ENCODE peak calls at places on chromosomes 16 and 17, in five cellular contexts. One of them, this sample, is unnamed.

GRCh38 chr16:57807968-57808528 is 5.8 kb upstream of the KIFC3 start:
- DNase-seq in activated CD4-positive, alpha-beta T cell treated with anti-CD3 and anti-CD28 coated beads, Interleukin-2, amount 50 U/mL, for 1 hour: peak
- DNase-seq in stimulated activated CD4-positive, alpha-beta T cell treated with anti-CD3 and anti-CD28 coated beads, Interleukin-2, amount 100 ng/mL, for 48 hours: peak
- DNase-seq in HEK293T: peak
- DNase-seq in fibroblast of mammary gland: peak
- DNase-seq in this sample: peak

GRCh38 chr17:6104956-6105355 is 34.8 kb downstream of the WSCD1 start:
- DNase-seq in stimulated activated CD4-positive, alpha-beta T cell treated with anti-CD3 and anti-CD28 coated beads, Interleukin-2, amount 100 ng/mL, for 48 hours: no peak
- DNase-seq in HEK293T: no peak
- DNase-seq in fibroblast of mammary gland: no peak
- DNase-seq in activated CD4-positive, alpha-beta T cell treated with anti-CD3 and anti-CD28 coated beads, Interleukin-2, amount 50 U/mL, for 1 hour: no peak
- DNase-seq in this sample: no peak

GRCh38 chr17:56653877-56654276 is 60.4 kb downstream of the NOG start:
- DNase-seq in activated CD4-positive, alpha-beta T cell treated with anti-CD3 and anti-CD28 coated beads, Interleukin-2, amount 50 U/mL, for 1 hour: peak
- DNase-seq in fibroblast of mammary gland: peak
- DNase-seq in HEK293T: peak
- DNase-seq in stimulated activated CD4-positive, alpha-beta T cell treated with anti-CD3 and anti-CD28 coated beads, Interleukin-2, amount 100 ng/mL, for 48 hours: peak
- DNase-seq in this sample: peak

GRCh38 chr16:30997887-30998711 is 12.3 kb downstream of the STX1B start:
- DNase-seq in HEK293T: no peak
- DNase-seq in fibroblast of mammary gland: peak
- DNase-seq in stimulated activated CD4-positive, alpha-beta T cell treated with anti-CD3 and anti-CD28 coated beads, Interleukin-2, amount 100 ng/mL, for 48 hours: no peak
- DNase-seq in activated CD4-positive, alpha-beta T cell treated with anti-CD3 and anti-CD28 coated beads, Interleukin-2, amount 50 U/mL, for 1 hour: no peak
- DNase-seq in this sample: no peak

GRCh38 chr17:30594223-30594952 is 117.2 kb downstream of the GOSR1 start:
- DNase-seq in activated CD4-positive, alpha-beta T cell treated with anti-CD3 and anti-CD28 coated beads, Interleukin-2, amount 50 U/mL, for 1 hour: no peak
- DNase-seq in fibroblast of mammary gland: no peak
- DNase-seq in stimulated activated CD4-positive, alpha-beta T cell treated with anti-CD3 and anti-CD28 coated beads, Interleukin-2, amount 100 ng/mL, for 48 hours: no peak
- DNase-seq in HEK293T: no peak
- DNase-seq in this sample: no peak

GRCh38 chr17:64773836-64774761 is 112.0 kb upstream of the SMURF2 start:
- DNase-seq in fibroblast of mammary gland: peak
- DNase-seq in activated CD4-positive, alpha-beta T cell treated with anti-CD3 and anti-CD28 coated beads, Interleukin-2, amount 50 U/mL, for 1 hour: no peak
- DNase-seq in stimulated activated CD4-positive, alpha-beta T cell treated with anti-CD3 and anti-CD28 coated beads, Interleukin-2, amount 100 ng/mL, for 48 hours: no peak
- DNase-seq in HEK293T: peak
- DNase-seq in this sample: peak

GRCh38 chr17:17072546-17072945 is 30.3 kb downstream of the MPRIP start:
- DNase-seq in stimulated activated CD4-positive, alpha-beta T cell treated with anti-CD3 and anti-CD28 coated beads, Interleukin-2, amount 100 ng/mL, for 48 hours: no peak
- DNase-seq in HEK293T: no peak
- DNase-seq in fibroblast of mammary gland: no peak
- DNase-seq in activated CD4-positive, alpha-beta T cell treated with anti-CD3 and anti-CD28 coated beads, Interleukin-2, amount 50 U/mL, for 1 hour: no peak
- DNase-seq in this sample: no peak

GRCh38 chr17:73205326-73205980 is 12.6 kb downstream of the COG1 start:
- DNase-seq in activated CD4-positive, alpha-beta T cell treated with anti-CD3 and anti-CD28 coated beads, Interleukin-2, amount 50 U/mL, for 1 hour: no peak
- DNase-seq in HEK293T: no peak
- DNase-seq in fibroblast of mammary gland: no peak
- DNase-seq in stimulated activated CD4-positive, alpha-beta T cell treated with anti-CD3 and anti-CD28 coated beads, Interleukin-2, amount 100 ng/mL, for 48 hours: no peak
- DNase-seq in this sample: no peak

GRCh38 chr17:57391857-57392256 is 135.5 kb downstream of the MSI2 start:
- DNase-seq in activated CD4-positive, alpha-beta T cell treated with anti-CD3 and anti-CD28 coated beads, Interleukin-2, amount 50 U/mL, for 1 hour: no peak
- DNase-seq in stimulated activated CD4-positive, alpha-beta T cell treated with anti-CD3 and anti-CD28 coated beads, Interleukin-2, amount 100 ng/mL, for 48 hours: no peak
- DNase-seq in fibroblast of mammary gland: no peak
- DNase-seq in HEK293T: no peak
- DNase-seq in this sample: no peak

GRCh38 chr17:15999974-16000827 is 577 bp downstream of the TTC19 start:
- DNase-seq in activated CD4-positive, alpha-beta T cell treated with anti-CD3 and anti-CD28 coated beads, Interleukin-2, amount 50 U/mL, for 1 hour: no peak
- DNase-seq in fibroblast of mammary gland: peak
- DNase-seq in stimulated activated CD4-positive, alpha-beta T cell treated with anti-CD3 and anti-CD28 coated beads, Interleukin-2, amount 100 ng/mL, for 48 hours: no peak
- DNase-seq in HEK293T: peak
- DNase-seq in this sample: peak

GRCh38 chr16:50998411-50998810 is 152.7 kb downstream of the SALL1 start:
- DNase-seq in HEK293T: no peak
- DNase-seq in stimulated activated CD4-positive, alpha-beta T cell treated with anti-CD3 and anti-CD28 coated beads, Interleukin-2, amount 100 ng/mL, for 48 hours: no peak
- DNase-seq in activated CD4-positive, alpha-beta T cell treated with anti-CD3 and anti-CD28 coated beads, Interleukin-2, amount 50 U/mL, for 1 hour: no peak
- DNase-seq in fibroblast of mammary gland: no peak
- DNase-seq in this sample: no peak

GRCh38 chr17:20159406-20160075 is 150.4 kb downstream of the SPECC1 start:
- DNase-seq in stimulated activated CD4-positive, alpha-beta T cell treated with anti-CD3 and anti-CD28 coated beads, Interleukin-2, amount 100 ng/mL, for 48 hours: no peak
- DNase-seq in fibroblast of mammary gland: no peak
- DNase-seq in HEK293T: no peak
- DNase-seq in activated CD4-positive, alpha-beta T cell treated with anti-CD3 and anti-CD28 coated beads, Interleukin-2, amount 50 U/mL, for 1 hour: no peak
- DNase-seq in this sample: no peak

GRCh38 chr17:3738562-3739295 is 15.0 kb downstream of the HASPIN start:
- DNase-seq in activated CD4-positive, alpha-beta T cell treated with anti-CD3 and anti-CD28 coated beads, Interleukin-2, amount 50 U/mL, for 1 hour: peak
- DNase-seq in HEK293T: no peak
- DNase-seq in stimulated activated CD4-positive, alpha-beta T cell treated with anti-CD3 and anti-CD28 coated beads, Interleukin-2, amount 100 ng/mL, for 48 hours: peak
- DNase-seq in fibroblast of mammary gland: no peak
- DNase-seq in this sample: peak

GRCh38 chr16:68995011-68995504 is 110.4 kb upstream of the HAS3 start:
- DNase-seq in fibroblast of mammary gland: peak
- DNase-seq in activated CD4-positive, alpha-beta T cell treated with anti-CD3 and anti-CD28 coated beads, Interleukin-2, amount 50 U/mL, for 1 hour: no peak
- DNase-seq in stimulated activated CD4-positive, alpha-beta T cell treated with anti-CD3 and anti-CD28 coated beads, Interleukin-2, amount 100 ng/mL, for 48 hours: no peak
- DNase-seq in HEK293T: peak
- DNase-seq in this sample: peak

GRCh38 chr17:78777886-78778285 is 4.2 kb downstream of the CYTH1 start:
- DNase-seq in activated CD4-positive, alpha-beta T cell treated with anti-CD3 and anti-CD28 coated beads, Interleukin-2, amount 50 U/mL, for 1 hour: no peak
- DNase-seq in stimulated activated CD4-positive, alpha-beta T cell treated with anti-CD3 and anti-CD28 coated beads, Interleukin-2, amount 100 ng/mL, for 48 hours: no peak
- DNase-seq in fibroblast of mammary gland: no peak
- DNase-seq in HEK293T: no peak
- DNase-seq in this sample: no peak

GRCh38 chr17:673200-673681 is 41.4 kb downstream of the VPS53 start:
- DNase-seq in activated CD4-positive, alpha-beta T cell treated with anti-CD3 and anti-CD28 coated beads, Interleukin-2, amount 50 U/mL, for 1 hour: no peak
- DNase-seq in stimulated activated CD4-positive, alpha-beta T cell treated with anti-CD3 and anti-CD28 coated beads, Interleukin-2, amount 100 ng/mL, for 48 hours: no peak
- DNase-seq in HEK293T: no peak
- DNase-seq in fibroblast of mammary gland: no peak
- DNase-seq in this sample: peak

GRCh38 chr16:67657751-67658518 is 2.1 kb downstream of the ACD start:
- DNase-seq in HEK293T: no peak
- DNase-seq in fibroblast of mammary gland: no peak
- DNase-seq in activated CD4-positive, alpha-beta T cell treated with anti-CD3 and anti-CD28 coated beads, Interleukin-2, amount 50 U/mL, for 1 hour: no peak
- DNase-seq in stimulated activated CD4-positive, alpha-beta T cell treated with anti-CD3 and anti-CD28 coated beads, Interleukin-2, amount 100 ng/mL, for 48 hours: no peak
- DNase-seq in this sample: no peak

GRCh38 chr16:81551821-81552304 is 107.3 kb downstream of the CMIP start:
- DNase-seq in HEK293T: no peak
- DNase-seq in activated CD4-positive, alpha-beta T cell treated with anti-CD3 and anti-CD28 coated beads, Interleukin-2, amount 50 U/mL, for 1 hour: no peak
- DNase-seq in fibroblast of mammary gland: no peak
- DNase-seq in stimulated activated CD4-positive, alpha-beta T cell treated with anti-CD3 and anti-CD28 coated beads, Interleukin-2, amount 100 ng/mL, for 48 hours: no peak
- DNase-seq in this sample: no peak

GRCh38 chr16:4934591-4934990 is 2.4 kb downstream of the PPL start:
- DNase-seq in stimulated activated CD4-positive, alpha-beta T cell treated with anti-CD3 and anti-CD28 coated beads, Interleukin-2, amount 100 ng/mL, for 48 hours: no peak
- DNase-seq in HEK293T: no peak
- DNase-seq in activated CD4-positive, alpha-beta T cell treated with anti-CD3 and anti-CD28 coated beads, Interleukin-2, amount 50 U/mL, for 1 hour: no peak
- DNase-seq in fibroblast of mammary gland: no peak
- DNase-seq in this sample: no peak

GRCh38 chr16:30113031-30113710 is at the start of gene GDPD3:
- DNase-seq in stimulated activated CD4-positive, alpha-beta T cell treated with anti-CD3 and anti-CD28 coated beads, Interleukin-2, amount 100 ng/mL, for 48 hours: no peak
- DNase-seq in fibroblast of mammary gland: peak
- DNase-seq in activated CD4-positive, alpha-beta T cell treated with anti-CD3 and anti-CD28 coated beads, Interleukin-2, amount 50 U/mL, for 1 hour: no peak
- DNase-seq in HEK293T: no peak
- DNase-seq in this sample: peak

GRCh38 chr16:9360075-9360474 is 268.6 kb downstream of the HAPSTR1 start:
- DNase-seq in fibroblast of mammary gland: no peak
- DNase-seq in stimulated activated CD4-positive, alpha-beta T cell treated with anti-CD3 and anti-CD28 coated beads, Interleukin-2, amount 100 ng/mL, for 48 hours: no peak
- DNase-seq in activated CD4-positive, alpha-beta T cell treated with anti-CD3 and anti-CD28 coated beads, Interleukin-2, amount 50 U/mL, for 1 hour: no peak
- DNase-seq in HEK293T: no peak
- DNase-seq in this sample: no peak

GRCh38 chr16:19179890-19180490 is 11.9 kb downstream of the SYT17 start:
- DNase-seq in activated CD4-positive, alpha-beta T cell treated with anti-CD3 and anti-CD28 coated beads, Interleukin-2, amount 50 U/mL, for 1 hour: peak
- DNase-seq in stimulated activated CD4-positive, alpha-beta T cell treated with anti-CD3 and anti-CD28 coated beads, Interleukin-2, amount 100 ng/mL, for 48 hours: peak
- DNase-seq in fibroblast of mammary gland: peak
- DNase-seq in HEK293T: peak
- DNase-seq in this sample: peak

GRCh38 chr17:76014925-76015261 is 12.2 kb downstream of the EVPL start:
- DNase-seq in activated CD4-positive, alpha-beta T cell treated with anti-CD3 and anti-CD28 coated beads, Interleukin-2, amount 50 U/mL, for 1 hour: no peak
- DNase-seq in stimulated activated CD4-positive, alpha-beta T cell treated with anti-CD3 and anti-CD28 coated beads, Interleukin-2, amount 100 ng/mL, for 48 hours: no peak
- DNase-seq in HEK293T: no peak
- DNase-seq in fibroblast of mammary gland: no peak
- DNase-seq in this sample: no peak

GRCh38 chr17:22410136-22410535 is 717.8 kb downstream of the KCNJ18 start:
- DNase-seq in activated CD4-positive, alpha-beta T cell treated with anti-CD3 and anti-CD28 coated beads, Interleukin-2, amount 50 U/mL, for 1 hour: no peak
- DNase-seq in fibroblast of mammary gland: no peak
- DNase-seq in stimulated activated CD4-positive, alpha-beta T cell treated with anti-CD3 and anti-CD28 coated beads, Interleukin-2, amount 100 ng/mL, for 48 hours: no peak
- DNase-seq in HEK293T: no peak
- DNase-seq in this sample: no peak

GRCh38 chr16:3198334-3199072 is 10.5 kb downstream of the OR1F1 start:
- DNase-seq in activated CD4-positive, alpha-beta T cell treated with anti-CD3 and anti-CD28 coated beads, Interleukin-2, amount 50 U/mL, for 1 hour: no peak
- DNase-seq in HEK293T: no peak
- DNase-seq in fibroblast of mammary gland: no peak
- DNase-seq in stimulated activated CD4-positive, alpha-beta T cell treated with anti-CD3 and anti-CD28 coated beads, Interleukin-2, amount 100 ng/mL, for 48 hours: no peak
- DNase-seq in this sample: no peak

GRCh38 chr16:53952215-53953208 is 248.6 kb downstream of the FTO start:
- DNase-seq in HEK293T: no peak
- DNase-seq in fibroblast of mammary gland: peak
- DNase-seq in activated CD4-positive, alpha-beta T cell treated with anti-CD3 and anti-CD28 coated beads, Interleukin-2, amount 50 U/mL, for 1 hour: no peak
- DNase-seq in stimulated activated CD4-positive, alpha-beta T cell treated with anti-CD3 and anti-CD28 coated beads, Interleukin-2, amount 100 ng/mL, for 48 hours: no peak
- DNase-seq in this sample: no peak

GRCh38 chr17:75842963-75843576 is 1.1 kb downstream of the UNC13D start:
- DNase-seq in activated CD4-positive, alpha-beta T cell treated with anti-CD3 and anti-CD28 coated beads, Interleukin-2, amount 50 U/mL, for 1 hour: peak
- DNase-seq in stimulated activated CD4-positive, alpha-beta T cell treated with anti-CD3 and anti-CD28 coated beads, Interleukin-2, amount 100 ng/mL, for 48 hours: no peak
- DNase-seq in HEK293T: no peak
- DNase-seq in fibroblast of mammary gland: no peak
- DNase-seq in this sample: no peak

GRCh38 chr17:74445156-74445555 is 13.3 kb downstream of the GPRC5C start:
- DNase-seq in fibroblast of mammary gland: no peak
- DNase-seq in activated CD4-positive, alpha-beta T cell treated with anti-CD3 and anti-CD28 coated beads, Interleukin-2, amount 50 U/mL, for 1 hour: no peak
- DNase-seq in HEK293T: no peak
- DNase-seq in stimulated activated CD4-positive, alpha-beta T cell treated with anti-CD3 and anti-CD28 coated beads, Interleukin-2, amount 100 ng/mL, for 48 hours: no peak
- DNase-seq in this sample: no peak

GRCh38 chr16:85798901-85799496 is 345 bp downstream of the EMC8 start:
- DNase-seq in activated CD4-positive, alpha-beta T cell treated with anti-CD3 and anti-CD28 coated beads, Interleukin-2, amount 50 U/mL, for 1 hour: no peak
- DNase-seq in fibroblast of mammary gland: peak
- DNase-seq in HEK293T: peak
- DNase-seq in stimulated activated CD4-positive, alpha-beta T cell treated with anti-CD3 and anti-CD28 coated beads, Interleukin-2, amount 100 ng/mL, for 48 hours: no peak
- DNase-seq in this sample: no peak

This sample was measured in neural progenitor cell.